ENCODE peak calls at places on chromosomes 5 and 9, in four cellular contexts. One of them, this sample, is unnamed.

GRCh38 chr5:89703799-89704198 is 705.8 kb downstream of the CETN3 start:
- DNase-seq in lower lobe of right lung: no peak
- DNase-seq in OCI-LY7: no peak
- DNase-seq in CD8-positive, alpha-beta memory T cell: no peak
- DNase-seq in this sample: no peak

GRCh38 chr9:129486496-129487306 is 134.2 kb downstream of the C9orf50 start:
- DNase-seq in lower lobe of right lung: no peak
- DNase-seq in OCI-LY7: no peak
- DNase-seq in CD8-positive, alpha-beta memory T cell: no peak
- DNase-seq in this sample: peak; percentile 80

GRCh38 chr5:157280927-157281326 is 15.0 kb downstream of the CYFIP2 start:
- DNase-seq in lower lobe of right lung: no peak
- DNase-seq in OCI-LY7: no peak
- DNase-seq in CD8-positive, alpha-beta memory T cell: no peak
- DNase-seq in this sample: no peak

GRCh38 chr9:96084289-96084688 is 208.8 kb downstream of the ERCC6L2 start:
- DNase-seq in lower lobe of right lung: no peak
- DNase-seq in OCI-LY7: no peak
- DNase-seq in CD8-positive, alpha-beta memory T cell: no peak
- DNase-seq in this sample: no peak

GRCh38 chr5:137122075-137122474 is 377.1 kb downstream of the SPOCK1 start:
- DNase-seq in lower lobe of right lung: no peak
- DNase-seq in OCI-LY7: no peak
- DNase-seq in CD8-positive, alpha-beta memory T cell: no peak
- DNase-seq in this sample: no peak

GRCh38 chr9:127557998-127558546 is 54.0 kb upstream of the STXBP1 start:
- DNase-seq in lower lobe of right lung: no peak
- DNase-seq in OCI-LY7: no peak
- DNase-seq in CD8-positive, alpha-beta memory T cell: no peak
- DNase-seq in this sample: no peak

GRCh38 chr5:14036514-14036913 is 92.0 kb upstream of the DNAH5 start:
- DNase-seq in lower lobe of right lung: no peak
- DNase-seq in OCI-LY7: no peak
- DNase-seq in CD8-positive, alpha-beta memory T cell: no peak
- DNase-seq in this sample: no peak

GRCh38 chr5:57037355-57037754 is 85.4 kb upstream of the MIER3 start:
- DNase-seq in lower lobe of right lung: no peak
- DNase-seq in OCI-LY7: peak; percentile 10
- DNase-seq in CD8-positive, alpha-beta memory T cell: no peak
- DNase-seq in this sample: no peak

GRCh38 chr5:75510836-75511434 is 494 bp downstream of the CERT1 start:
- DNase-seq in lower lobe of right lung: peak; percentile 80
- DNase-seq in OCI-LY7: peak; percentile 42
- DNase-seq in CD8-positive, alpha-beta memory T cell: no peak
- DNase-seq in this sample: no peak

GRCh38 chr5:97529354-97529753 is 346.3 kb upstream of the RIOK2 start:
- DNase-seq in lower lobe of right lung: no peak
- DNase-seq in OCI-LY7: no peak
- DNase-seq in CD8-positive, alpha-beta memory T cell: no peak
- DNase-seq in this sample: no peak

GRCh38 chr9:69476797-69477196 is 151.8 kb downstream of the ENTREP1 start:
- DNase-seq in lower lobe of right lung: no peak
- DNase-seq in OCI-LY7: no peak
- DNase-seq in CD8-positive, alpha-beta memory T cell: no peak
- DNase-seq in this sample: no peak

GRCh38 chr5:109741390-109741789 is 51.7 kb downstream of the MAN2A1 start:
- DNase-seq in lower lobe of right lung: no peak
- DNase-seq in OCI-LY7: no peak
- DNase-seq in CD8-positive, alpha-beta memory T cell: no peak
- DNase-seq in this sample: no peak

GRCh38 chr5:55101556-55102276 is 730 bp upstream of the GZMA start:
- DNase-seq in lower lobe of right lung: no peak
- DNase-seq in OCI-LY7: no peak
- DNase-seq in CD8-positive, alpha-beta memory T cell: peak; percentile 45
- DNase-seq in this sample: no peak

GRCh38 chr5:132386644-132387286 is 17.3 kb downstream of the SLC22A5 start:
- DNase-seq in lower lobe of right lung: peak; percentile 83
- DNase-seq in OCI-LY7: peak; percentile 86
- DNase-seq in CD8-positive, alpha-beta memory T cell: peak; percentile 72
- DNase-seq in this sample: peak; percentile 58

GRCh38 chr5:76641514-76642120 is 18.4 kb upstream of the F2RL2 start:
- DNase-seq in lower lobe of right lung: no peak
- DNase-seq in OCI-LY7: peak; percentile 76
- DNase-seq in CD8-positive, alpha-beta memory T cell: peak; percentile 46
- DNase-seq in this sample: no peak

GRCh38 chr5:174046558-174046957 is 1.1 kb downstream of the NSG2 start:
- DNase-seq in lower lobe of right lung: no peak
- DNase-seq in OCI-LY7: no peak
- DNase-seq in CD8-positive, alpha-beta memory T cell: no peak
- DNase-seq in this sample: no peak

GRCh38 chr9:128523199-128523925 is 18.8 kb downstream of the GLE1 start:
- DNase-seq in lower lobe of right lung: no peak
- DNase-seq in OCI-LY7: no peak
- DNase-seq in CD8-positive, alpha-beta memory T cell: no peak
- DNase-seq in this sample: no peak

GRCh38 chr5:83524345-83524744 is 52.8 kb downstream of the VCAN start:
- DNase-seq in lower lobe of right lung: no peak
- DNase-seq in OCI-LY7: no peak
- DNase-seq in CD8-positive, alpha-beta memory T cell: no peak
- DNase-seq in this sample: no peak

GRCh38 chr9:87551692-87552303 is 54.1 kb downstream of the DAPK1 start:
- DNase-seq in lower lobe of right lung: no peak
- DNase-seq in OCI-LY7: no peak
- DNase-seq in CD8-positive, alpha-beta memory T cell: no peak
- DNase-seq in this sample: no peak

GRCh38 chr5:179187681-179188575 is 127.8 kb downstream of the ZNF354C start:
- DNase-seq in lower lobe of right lung: peak; percentile 19
- DNase-seq in OCI-LY7: no peak
- DNase-seq in CD8-positive, alpha-beta memory T cell: no peak
- DNase-seq in this sample: no peak

GRCh38 chr5:93378073-93378472 is 202.9 kb downstream of the NR2F1-AS1 start:
- DNase-seq in lower lobe of right lung: no peak
- DNase-seq in OCI-LY7: no peak
- DNase-seq in CD8-positive, alpha-beta memory T cell: no peak
- DNase-seq in this sample: no peak

GRCh38 chr5:112270299-112271293 is 148.5 kb downstream of the EPB41L4A start:
- DNase-seq in lower lobe of right lung: no peak
- DNase-seq in OCI-LY7: peak; percentile 16
- DNase-seq in CD8-positive, alpha-beta memory T cell: no peak
- DNase-seq in this sample: no peak

GRCh38 chr5:150517272-150518152 is 9.6 kb downstream of the NDST1 start:
- DNase-seq in lower lobe of right lung: peak; percentile 82
- DNase-seq in OCI-LY7: no peak
- DNase-seq in CD8-positive, alpha-beta memory T cell: no peak
- DNase-seq in this sample: no peak

GRCh38 chr5:108238936-108239887 is 142.7 kb downstream of the FBXL17 start:
- DNase-seq in lower lobe of right lung: no peak
- DNase-seq in OCI-LY7: no peak
- DNase-seq in CD8-positive, alpha-beta memory T cell: no peak
- DNase-seq in this sample: no peak

GRCh38 chr5:178205010-178205748 is 846 bp downstream of the HNRNPAB start:
- DNase-seq in lower lobe of right lung: peak; percentile 88
- DNase-seq in OCI-LY7: peak; percentile 88
- DNase-seq in CD8-positive, alpha-beta memory T cell: peak; percentile 66
- DNase-seq in this sample: peak; percentile 50

GRCh38 chr9:6646028-6646636 is 603 bp upstream of the GLDC start:
- DNase-seq in lower lobe of right lung: no peak
- DNase-seq in OCI-LY7: no peak
- DNase-seq in CD8-positive, alpha-beta memory T cell: no peak
- DNase-seq in this sample: no peak

GRCh38 chr5:79318935-79319614 is 83.1 kb downstream of the JMY start:
- DNase-seq in lower lobe of right lung: no peak
- DNase-seq in OCI-LY7: no peak
- DNase-seq in CD8-positive, alpha-beta memory T cell: no peak
- DNase-seq in this sample: no peak

GRCh38 chr5:37554938-37555337 is 175.8 kb downstream of the WDR70 start:
- DNase-seq in lower lobe of right lung: no peak
- DNase-seq in OCI-LY7: peak; percentile 31
- DNase-seq in CD8-positive, alpha-beta memory T cell: no peak
- DNase-seq in this sample: no peak

GRCh38 chr9:7433508-7434292 is 365.9 kb downstream of the DMAC1 start:
- DNase-seq in lower lobe of right lung: no peak
- DNase-seq in OCI-LY7: no peak
- DNase-seq in CD8-positive, alpha-beta memory T cell: no peak
- DNase-seq in this sample: no peak

GRCh38 chr9:34984049-34984448 is 5.5 kb upstream of the DNAJB5 start:
- DNase-seq in lower lobe of right lung: no peak
- DNase-seq in OCI-LY7: peak; percentile 61
- DNase-seq in CD8-positive, alpha-beta memory T cell: no peak
- DNase-seq in this sample: no peak

GRCh38 chr5:62178258-62178657 is 127.7 kb upstream of the KIF2A start:
- DNase-seq in lower lobe of right lung: no peak
- DNase-seq in OCI-LY7: no peak
- DNase-seq in CD8-positive, alpha-beta memory T cell: no peak
- DNase-seq in this sample: no peak

GRCh38 chr5:127875235-127876021 is 172.2 kb downstream of the CCDC192 start:
- DNase-seq in lower lobe of right lung: no peak
- DNase-seq in OCI-LY7: peak; percentile 60
- DNase-seq in CD8-positive, alpha-beta memory T cell: no peak
- DNase-seq in this sample: peak; percentile 79

GRCh38 chr5:1551426-1551825 is 27.7 kb upstream of the LPCAT1 start:
- DNase-seq in lower lobe of right lung: no peak
- DNase-seq in OCI-LY7: no peak
- DNase-seq in CD8-positive, alpha-beta memory T cell: no peak
- DNase-seq in this sample: no peak

GRCh38 chr9:124659099-124659659 is 111.9 kb downstream of the NR6A1 start:
- DNase-seq in lower lobe of right lung: peak; percentile 83
- DNase-seq in OCI-LY7: peak; percentile 61
- DNase-seq in CD8-positive, alpha-beta memory T cell: no peak
- DNase-seq in this sample: peak; percentile 85

GRCh38 chr5:110735545-110735944 is 3.3 kb upstream of the SLC25A46 start:
- DNase-seq in lower lobe of right lung: no peak
- DNase-seq in OCI-LY7: no peak
- DNase-seq in CD8-positive, alpha-beta memory T cell: no peak
- DNase-seq in this sample: no peak

GRCh38 chr5:112693301-112693700 is 44.4 kb upstream of the APC start:
- DNase-seq in lower lobe of right lung: no peak
- DNase-seq in OCI-LY7: no peak
- DNase-seq in CD8-positive, alpha-beta memory T cell: no peak
- DNase-seq in this sample: no peak

GRCh38 chr9:16099901-16100300 is 547.1 kb downstream of the CCDC171 start:
- DNase-seq in lower lobe of right lung: no peak
- DNase-seq in OCI-LY7: no peak
- DNase-seq in CD8-positive, alpha-beta memory T cell: no peak
- DNase-seq in this sample: no peak

DNA sequence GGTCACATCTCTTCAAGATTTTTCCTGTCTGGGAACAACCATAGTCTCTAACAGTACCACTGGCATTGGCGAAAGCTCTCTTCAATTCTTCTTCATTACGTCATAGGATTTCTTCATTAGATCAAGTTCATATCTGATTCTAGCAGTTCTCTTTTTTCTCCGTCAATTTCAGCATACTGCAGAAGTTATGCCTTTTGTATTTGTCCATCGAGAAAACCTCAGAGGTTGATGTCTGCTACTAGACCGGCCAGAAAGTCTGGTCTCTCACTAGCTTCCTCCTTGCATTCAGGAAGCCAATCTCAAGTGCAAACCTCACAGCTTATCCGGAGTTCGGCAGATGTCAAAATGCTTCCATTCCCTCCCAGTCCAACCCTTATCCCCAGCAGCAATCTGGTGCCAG is 56.6 kb upstream of the TMC1 start:
- DNase-seq in lower lobe of right lung: no peak
- DNase-seq in OCI-LY7: no peak
- DNase-seq in CD8-positive, alpha-beta memory T cell: no peak
- DNase-seq in this sample: no peak
- H3K4me3 ChIP-seq in lower lobe of right lung: peak overlapping the region; percentile 20
- H3K4me3 ChIP-seq in OCI-LY7: no peak overlapping the region
- H3K4me3 ChIP-seq in CD8-positive, alpha-beta memory T cell: no peak overlapping the region
- H3K4me3 ChIP-seq in this sample: no peak overlapping the region

DNA sequence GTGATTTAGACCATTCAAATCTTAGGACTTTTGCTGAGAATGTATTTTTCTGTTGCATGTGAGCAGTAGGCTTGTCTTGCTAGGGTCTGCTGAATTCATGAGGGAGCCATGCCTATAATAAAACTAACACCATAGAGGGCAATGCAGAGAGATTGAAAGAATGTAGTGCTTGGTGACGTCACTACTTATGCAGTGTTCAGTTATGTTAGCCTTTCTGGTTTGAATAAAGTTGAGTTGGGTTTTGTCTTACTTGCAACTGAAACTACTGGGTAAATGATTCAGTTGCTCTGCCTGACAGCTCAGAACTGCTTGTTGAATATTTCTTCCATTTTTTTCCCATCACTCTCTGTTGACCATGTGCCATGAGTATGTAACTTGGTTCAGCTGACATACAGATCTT is 114.1 kb downstream of the PAM start:
- DNase-seq in lower lobe of right lung: no peak
- DNase-seq in OCI-LY7: no peak
- DNase-seq in CD8-positive, alpha-beta memory T cell: no peak
- DNase-seq in this sample: no peak
- H3K4me3 ChIP-seq in lower lobe of right lung: no peak overlapping the region
- H3K4me3 ChIP-seq in OCI-LY7: no peak overlapping the region
- H3K4me3 ChIP-seq in CD8-positive, alpha-beta memory T cell: no peak overlapping the region
- H3K4me3 ChIP-seq in this sample: no peak overlapping the region

GRCh38 chr5:149410721-149411432 is 31.8 kb upstream of the IL17B start:
- DNase-seq in lower lobe of right lung: no peak
- DNase-seq in OCI-LY7: no peak
- DNase-seq in CD8-positive, alpha-beta memory T cell: no peak
- DNase-seq in this sample: no peak
- H3K4me3 ChIP-seq in lower lobe of right lung: peak overlapping the region; percentile 54
- H3K4me3 ChIP-seq in OCI-LY7: no peak overlapping the region
- H3K4me3 ChIP-seq in CD8-positive, alpha-beta memory T cell: no peak overlapping the region
- H3K4me3 ChIP-seq in this sample: peak overlapping the region; percentile 51

GRCh38 chr9:1050125-1050895 is at the start of gene DMRT2:
- DNase-seq in lower lobe of right lung: peak; percentile 90
- DNase-seq in OCI-LY7: peak; percentile 93
- DNase-seq in CD8-positive, alpha-beta memory T cell: no peak
- DNase-seq in this sample: peak; percentile 94

GRCh38 chr9:1052908-1053590 is 2.9 kb downstream of the DMRT2 start:
- DNase-seq in lower lobe of right lung: no peak
- DNase-seq in OCI-LY7: no peak
- DNase-seq in CD8-positive, alpha-beta memory T cell: no peak
- DNase-seq in this sample: no peak

GRCh38 chr9:1053848-1054365 is 3.8 kb downstream of the DMRT2 start:
- DNase-seq in lower lobe of right lung: no peak
- DNase-seq in OCI-LY7: no peak
- DNase-seq in CD8-positive, alpha-beta memory T cell: no peak
- DNase-seq in this sample: no peak

GRCh38 chr9:1051286-1052118 is 1.3 kb downstream of the DMRT2 start:
- DNase-seq in lower lobe of right lung: peak; percentile 64
- DNase-seq in OCI-LY7: peak; percentile 78
- DNase-seq in CD8-positive, alpha-beta memory T cell: no peak
- DNase-seq in this sample: peak; percentile 36

GRCh38 chr9:1052119-1052907 is 2.2 kb downstream of the DMRT2 start:
- DNase-seq in lower lobe of right lung: no peak
- DNase-seq in OCI-LY7: peak; percentile 26
- DNase-seq in CD8-positive, alpha-beta memory T cell: no peak
- DNase-seq in this sample: no peak
- H3K4me3 ChIP-seq in lower lobe of right lung: peak overlapping the region; percentile 47
- H3K4me3 ChIP-seq in OCI-LY7: peak overlapping the region; percentile 69
- H3K4me3 ChIP-seq in CD8-positive, alpha-beta memory T cell: peak overlapping the region; percentile 15
- H3K4me3 ChIP-seq in this sample: peak overlapping the region; percentile 46

This sample was measured in gastrocnemius medialis.